ENCODE peak calls at places on chromosomes 3 and 15, in four cellular contexts. N, Q, R and S are unnamed samples.

GRCh38 chr3:127226946-127227842 is 34.3 kb downstream of the PRR23E start:
- DNase-seq in N (no peak), Q (no peak), R (no peak), S (peak; percentile 36)

GRCh38 chr15:58299311-58299850 is 132.4 kb upstream of the LIPC start:
- DNase-seq in N (no peak), Q (no peak), R (no peak), S (no peak)

GRCh38 chr15:70494529-70494860 is 268.9 kb downstream of the UACA start:
- DNase-seq in N (no peak), Q (no peak), R (no peak), S (no peak)

GRCh38 chr3:128489860-128490649 is 2.9 kb downstream of the GATA2 start:
- DNase-seq in N (peak; percentile 78), Q (peak; percentile 65), R (no peak), S (peak; percentile 70)

GRCh38 chr3:173191611-173192010 is 50.6 kb upstream of the SPATA16 start:
- DNase-seq in N (no peak), Q (no peak), R (no peak), S (no peak)

GRCh38 chr3:45596290-45596791 is 1.8 kb downstream of the LIMD1 start:
- DNase-seq in N (peak; percentile 57), Q (no peak), R (no peak), S (peak; percentile 47)

GRCh38 chr3:159762238-159762637 is 226.4 kb upstream of the IL12A start:
- DNase-seq in N (no peak), Q (no peak), R (no peak), S (no peak)

GRCh38 chr3:183515968-183516851 is 39.3 kb downstream of the KLHL6 start:
- DNase-seq in N (no peak), Q (no peak), R (peak; percentile 31), S (no peak)

GRCh38 chr3:150738688-150739087 is 24.3 kb downstream of the SIAH2 start:
- DNase-seq in N (no peak), Q (peak; percentile 10), R (no peak), S (no peak)

GRCh38 chr15:71275566-71276354 is 160.5 kb downstream of the THSD4 start:
- DNase-seq in N (no peak), Q (no peak), R (no peak), S (no peak)

GRCh38 chr3:181941250-181941649 is 229.5 kb downstream of the SOX2 start:
- DNase-seq in N (no peak), Q (no peak), R (no peak), S (no peak)

GRCh38 chr3:69690-70089 is 126.9 kb upstream of the CHL1 start:
- DNase-seq in N (no peak), Q (no peak), R (no peak), S (no peak)

GRCh38 chr3:69767571-69767970 is 28.3 kb downstream of the MITF start:
- DNase-seq in N (no peak), Q (no peak), R (no peak), S (peak; percentile 85)

GRCh38 chr3:61560452-61561373 is 658 bp upstream of the PTPRG start:
- DNase-seq in N (peak; percentile 94), Q (peak; percentile 36), R (peak; percentile 74), S (peak; percentile 85)

GRCh38 chr15:40567111-40567510 is 2.0 kb upstream of the RPUSD2 start:
- DNase-seq in N (no peak), Q (no peak), R (no peak), S (no peak)

GRCh38 chr3:43997788-43998373 is 243.8 kb upstream of the TOPAZ1 start:
- DNase-seq in N (no peak), Q (no peak), R (no peak), S (no peak)

GRCh38 chr3:195697582-195698324 is 23.0 kb upstream of the MUC20 start:
- DNase-seq in N (peak; percentile 50), Q (no peak), R (no peak), S (peak; percentile 69)